ENCODE peak calls at places on chromosome 6, in five cellular contexts. O is fibroblast of lung; N is ovary; S is stromal cell of bone marrow; Q is stimulated activated CD4-positive, alpha-beta T cell treated with anti-CD3 and anti-CD28 coated beads, Interleukin-1b, Interleukin-23, amount 100 ng/mL, for 4 hours. V is an unnamed sample.

GRCh38 chr6:137487947-137488735 is 6.1 kb downstream of the OLIG3 start:
- DNase-seq in O (no peak), N (no peak), S (no peak), Q (no peak), V (no peak)

GRCh38 chr6:126075335-126076071 is 89.2 kb downstream of the TRMT11 start:
- DNase-seq in O (no peak), N (no peak), S (no peak), Q (no peak), V (no peak)

GRCh38 chr6:50655848-50656453 is 57.4 kb upstream of the TFAP2D start:
- DNase-seq in O (no peak), N (no peak), S (no peak), Q (no peak), V (no peak)

GRCh38 chr6:11467364-11467763 is 70.2 kb upstream of the TMEM170B start:
- DNase-seq in O (no peak), N (no peak), S (no peak), Q (no peak), V (no peak)

GRCh38 chr6:7262037-7262461 is 51.0 kb downstream of the SSR1 start:
- DNase-seq in O (no peak), N (no peak), S (no peak), Q (no peak), V (no peak)

GRCh38 chr6:165685302-165685701 is 22.3 kb upstream of the PDE10A start:
- DNase-seq in O (no peak), N (no peak), S (no peak), Q (no peak), V (no peak)

GRCh38 chr6:100724696-100725095 is 156.4 kb downstream of the ASCC3 start:
- DNase-seq in O (peak), N (no peak), S (no peak), Q (no peak), V (no peak)

GRCh38 chr6:169406794-169407193 is 153.1 kb upstream of the THBS2 start:
- DNase-seq in O (no peak), N (no peak), S (no peak), Q (no peak), V (no peak)

V was measured in progenitor cell of endocrine pancreas.